ENCODE peak calls at places on chromosomes 4 and X, in seven cellular contexts. R is Karpas-422, P is H9, F is keratinocyte, X is GM23248, D is colonic mucosa, O is fibroblast of lung. T is an unnamed sample.

GRCh38 chr4:138734746-138735145 is 280.8 kb upstream of the NOCT start:
- DNase-seq in R (no peak), P (no peak), F (no peak), X (peak; percentile 69), D (no peak), O (peak; percentile 71), T (no peak)

GRCh38 chrX:68419934-68420333 is 13.4 kb downstream of the OPHN1 start:
- DNase-seq in R (no peak), P (no peak), F (no peak), X (no peak), D (no peak), O (no peak), T (no peak)

GRCh38 chr4:2583517-2583916 is 47.1 kb downstream of the FAM193A start:
- DNase-seq in R (no peak), P (no peak), F (no peak), X (peak; percentile 66), D (no peak), O (peak; percentile 25), T (no peak)

GRCh38 chrX:132423323-132423722 is 65.5 kb downstream of the MBNL3 start:
- DNase-seq in R (no peak), P (no peak), F (no peak), X (no peak), D (no peak), O (no peak), T (no peak)

GRCh38 chr4:73836373-73837269 is at the start of gene CXCL6:
- DNase-seq in R (no peak), P (peak; percentile 64), F (no peak), X (peak; percentile 63), D (peak; percentile 36), O (peak; percentile 36), T (no peak)

GRCh38 chr4:82450966-82451755 is 20.8 kb downstream of the ENOPH1 start:
- DNase-seq in R (no peak), P (no peak), F (no peak), X (no peak), D (no peak), O (no peak), T (no peak)

GRCh38 chrX:47658684-47659515 is at the start of gene UXT:
- DNase-seq in R (peak; percentile 97), P (peak; percentile 96), F (peak; percentile 67), X (peak; percentile 95), D (peak; percentile 94), O (peak; percentile 94), T (peak; percentile 96)

GRCh38 chr4:168766537-168767316 is 243.3 kb downstream of the CBR4 start:
- DNase-seq in R (no peak), P (no peak), F (no peak), X (peak; percentile 64), D (no peak), O (peak; percentile 93), T (no peak)

GRCh38 chr4:57078685-57079521 is 31.3 kb downstream of the IGFBP7 start:
- DNase-seq in R (no peak), P (peak; percentile 80), F (peak; percentile 64), X (no peak), D (no peak), O (peak; percentile 91), T (no peak)

GRCh38 chrX:8034058-8034457 is 106.8 kb upstream of the PNPLA4 start:
- DNase-seq in R (no peak), P (peak; percentile 35), F (no peak), X (no peak), D (no peak), O (no peak), T (no peak)

GRCh38 chr4:158949094-158949493 is 153.8 kb upstream of the RAPGEF2 start:
- DNase-seq in R (no peak), P (no peak), F (no peak), X (peak; percentile 56), D (no peak), O (peak; percentile 58), T (no peak)

GRCh38 chrX:80648023-80648422 is 161.7 kb downstream of the BRWD3 start:
- DNase-seq in R (peak; percentile 51), P (no peak), F (no peak), X (peak; percentile 14), D (no peak), O (no peak), T (no peak)

GRCh38 chrX:2500681-2501151 is at the start of the genes DHRSX and ZBED1:
- DNase-seq in R (peak; percentile 78), P (no peak), F (no peak), X (peak; percentile 73), D (peak; percentile 43), O (peak; percentile 26), T (peak; percentile 70)

GRCh38 chrX:1465261-1466231 is 12.8 kb upstream of the ASMTL start:
- DNase-seq in R (no peak), P (peak; percentile 28), F (no peak), X (no peak), D (peak; percentile 14), O (no peak), T (peak; percentile 2)

GRCh38 chrX:153816821-153817220 is 13.5 kb downstream of the PDZD4 start:
- DNase-seq in R (no peak), P (no peak), F (no peak), X (no peak), D (no peak), O (no peak), T (no peak)

GRCh38 chr4:166421556-166422156 is 548.6 kb downstream of the TLL1 start:
- DNase-seq in R (no peak), P (no peak), F (no peak), X (peak; percentile 51), D (no peak), O (peak; percentile 88), T (no peak)

GRCh38 chr4:34183916-34184315 is 2060.4 kb downstream of the ARAP2 start:
- DNase-seq in R (no peak), P (no peak), F (no peak), X (no peak), D (no peak), O (peak; percentile 25), T (no peak)

GRCh38 chrX:65463550-65463949 is 71.0 kb downstream of the LAS1L start:
- DNase-seq in R (no peak), P (peak; percentile 64), F (no peak), X (peak; percentile 55), D (no peak), O (peak; percentile 58), T (no peak)

GRCh38 chr4:81891005-81891795 is 419.5 kb upstream of the RASGEF1B start:
- DNase-seq in R (no peak), P (no peak), F (no peak), X (no peak), D (no peak), O (no peak), T (no peak)

GRCh38 chr4:182212211-182212761 is 30.9 kb upstream of the TENM3 start:
- DNase-seq in R (no peak), P (no peak), F (no peak), X (no peak), D (no peak), O (peak; percentile 70), T (no peak)

GRCh38 chrX:139972113-139972512 is 6.8 kb upstream of the CXorf66 start:
- DNase-seq in R (no peak), P (no peak), F (no peak), X (no peak), D (no peak), O (no peak), T (no peak)

GRCh38 chrX:24846551-24847170 is 152.9 kb downstream of the POLA1 start:
- DNase-seq in R (no peak), P (no peak), F (no peak), X (peak; percentile 52), D (no peak), O (peak; percentile 12), T (no peak)

GRCh38 chr4:23943478-23943877 is 53.6 kb upstream of the PPARGC1A start:
- DNase-seq in R (no peak), P (no peak), F (no peak), X (no peak), D (no peak), O (no peak), T (no peak)
- H3K9ac ChIP-seq in R (no peak overlapping the region), P (no peak overlapping the region), F (no peak overlapping the region), X (no peak overlapping the region), D (no peak overlapping the region), O (no peak overlapping the region), T (no peak overlapping the region)

DNA sequence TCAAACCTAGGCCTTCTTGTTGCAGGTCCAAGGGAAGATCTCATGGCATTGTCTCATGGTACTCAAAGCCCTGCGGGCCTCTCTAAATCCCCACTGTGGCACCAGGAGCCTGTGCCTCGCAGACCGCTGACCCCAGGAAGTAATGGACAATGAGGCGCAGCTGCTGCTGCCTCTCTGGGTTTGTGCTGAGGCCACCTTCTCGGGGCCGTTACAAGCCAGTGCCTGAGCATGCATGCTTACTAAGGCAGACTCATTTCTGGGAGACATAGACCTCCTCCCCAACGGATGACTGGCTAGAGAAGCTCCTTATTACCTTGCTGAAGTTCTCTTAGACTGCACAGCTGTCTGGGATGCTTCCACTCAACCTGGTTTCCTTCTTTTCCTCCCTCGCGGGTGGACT is 1.3 kb downstream of the BDH2 start:
- DNase-seq in R (no peak), P (no peak), F (no peak), X (peak; percentile 46), D (no peak), O (no peak), T (no peak)
- H3K27ac ChIP-seq in R (no peak overlapping the region), P (no peak overlapping the region), F (no peak overlapping the region), X (peak overlapping the region; percentile 87), D (no peak overlapping the region), O (no peak overlapping the region), T (peak overlapping the region; percentile 76)

DNA sequence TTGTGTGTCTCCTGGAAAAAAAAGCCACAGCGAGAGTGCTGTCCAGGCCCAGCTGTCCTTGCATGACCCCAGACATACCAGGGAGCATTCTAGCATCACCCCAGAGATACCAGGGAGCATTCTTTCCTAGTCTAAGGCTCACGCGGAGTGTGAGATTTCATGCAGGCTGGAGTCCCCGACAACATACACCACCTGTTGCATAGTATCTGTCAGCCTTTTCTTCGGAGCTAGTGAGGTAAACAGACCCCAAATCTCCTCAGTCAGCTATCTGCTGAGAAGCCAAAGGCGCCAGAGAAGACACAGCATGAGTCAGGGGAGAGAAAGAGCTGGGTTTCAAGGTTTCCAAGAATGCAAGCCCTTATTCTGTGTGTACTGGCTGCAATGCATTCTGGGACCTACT is 23.1 kb upstream of the ZXDA start:
- DNase-seq in R (no peak), P (no peak), F (no peak), X (peak; percentile 4), D (no peak), O (no peak), T (no peak)
- H3K9ac ChIP-seq in R (no peak overlapping the region), P (no peak overlapping the region), F (no peak overlapping the region), X (no peak overlapping the region), D (no peak overlapping the region), O (no peak overlapping the region), T (no peak overlapping the region)

DNA sequence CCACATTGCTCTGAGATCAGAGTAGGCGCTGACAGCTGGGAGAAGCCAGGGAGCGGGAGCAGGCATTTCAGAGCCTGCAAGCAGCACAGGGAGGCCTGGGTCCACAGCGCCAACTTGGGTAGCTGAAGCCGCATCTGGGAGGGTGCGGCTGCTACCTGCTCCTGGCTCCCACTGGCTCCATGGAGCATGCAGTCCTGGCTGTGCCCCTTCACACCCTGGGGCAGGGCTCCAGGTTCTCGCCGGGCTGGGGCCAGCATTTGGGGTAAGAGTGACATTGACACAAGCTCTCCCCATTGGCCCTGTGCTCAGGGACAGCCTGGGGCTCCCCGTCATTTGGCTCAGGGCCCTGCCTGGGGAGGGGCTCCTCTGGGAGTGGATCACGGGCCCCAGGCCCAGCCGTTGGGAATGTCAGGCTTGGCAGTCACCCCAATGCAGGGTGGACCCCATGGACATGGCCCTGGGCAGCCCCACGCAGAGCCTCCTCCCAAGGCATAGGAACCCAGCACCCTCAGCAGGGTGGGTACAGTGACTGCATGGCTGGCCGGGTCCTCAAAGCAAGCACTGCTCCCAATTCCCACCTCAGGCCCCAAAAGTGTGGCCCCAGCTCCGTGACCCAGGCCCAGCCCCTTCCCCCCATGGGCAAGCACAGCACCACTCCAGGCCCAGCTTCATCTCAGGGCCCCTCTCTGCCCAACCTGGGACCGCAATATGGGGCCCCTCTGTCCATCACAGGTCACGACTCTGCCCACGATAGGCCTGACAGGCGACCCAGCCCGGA is 82.4 kb downstream of the PRDM5 start:
- DNase-seq in R (no peak), P (no peak), F (no peak), X (no peak), D (no peak), O (no peak), T (no peak)
- H3K27ac ChIP-seq in R (no peak overlapping the region), P (no peak overlapping the region), F (no peak overlapping the region), X (no peak overlapping the region), D (no peak overlapping the region), O (no peak overlapping the region), T (no peak overlapping the region)